ENCODE peak calls at places on chromosomes 7 and 10, in ten cellular contexts. One of them, this sample, is unnamed.

GRCh38 chr7:127392182-127392565 is 334 bp downstream of the ZNF800 start:
- DNase-seq in lower lobe of right lung: peak
- DNase-seq in mucosa of descending colon: peak
- DNase-seq in natural killer cell: peak
- DNase-seq in GM12865: peak
- DNase-seq in AG09309: peak
- DNase-seq in GM23338: peak
- DNase-seq in ovary: peak
- DNase-seq in dorsolateral prefrontal cortex: peak
- DNase-seq in thoracic aorta: peak
- DNase-seq in this sample: peak

GRCh38 chr10:111126981-111127848 is 50.4 kb downstream of the ADRA2A start:
- DNase-seq in lower lobe of right lung: no peak
- DNase-seq in mucosa of descending colon: no peak
- DNase-seq in natural killer cell: no peak
- DNase-seq in GM12865: no peak
- DNase-seq in AG09309: no peak
- DNase-seq in GM23338: no peak
- DNase-seq in ovary: no peak
- DNase-seq in dorsolateral prefrontal cortex: no peak
- DNase-seq in thoracic aorta: no peak
- DNase-seq in this sample: no peak

GRCh38 chr7:146090023-146090645 is 26.5 kb upstream of the CNTNAP2 start:
- DNase-seq in lower lobe of right lung: no peak
- DNase-seq in mucosa of descending colon: peak
- DNase-seq in natural killer cell: no peak
- DNase-seq in GM12865: peak
- DNase-seq in AG09309: no peak
- DNase-seq in GM23338: peak
- DNase-seq in ovary: no peak
- DNase-seq in dorsolateral prefrontal cortex: no peak
- DNase-seq in thoracic aorta: no peak
- DNase-seq in this sample: no peak

GRCh38 chr7:12747687-12748306 is 60.4 kb downstream of the ARL4A start:
- DNase-seq in lower lobe of right lung: no peak
- DNase-seq in mucosa of descending colon: no peak
- DNase-seq in natural killer cell: no peak
- DNase-seq in GM12865: no peak
- DNase-seq in AG09309: no peak
- DNase-seq in GM23338: no peak
- DNase-seq in ovary: no peak
- DNase-seq in dorsolateral prefrontal cortex: no peak
- DNase-seq in thoracic aorta: no peak
- DNase-seq in this sample: no peak

GRCh38 chr10:84574101-84574500 is 245.7 kb downstream of the CCSER2 start:
- DNase-seq in lower lobe of right lung: no peak
- DNase-seq in mucosa of descending colon: no peak
- DNase-seq in natural killer cell: no peak
- DNase-seq in GM12865: no peak
- DNase-seq in AG09309: no peak
- DNase-seq in GM23338: peak
- DNase-seq in ovary: no peak
- DNase-seq in dorsolateral prefrontal cortex: no peak
- DNase-seq in thoracic aorta: no peak
- DNase-seq in this sample: no peak

GRCh38 chr10:125343118-125343752 is 182.9 kb upstream of the CTBP2 start:
- DNase-seq in lower lobe of right lung: no peak
- DNase-seq in mucosa of descending colon: peak
- DNase-seq in natural killer cell: no peak
- DNase-seq in GM12865: peak
- DNase-seq in AG09309: no peak
- DNase-seq in GM23338: peak
- DNase-seq in ovary: no peak
- DNase-seq in dorsolateral prefrontal cortex: no peak
- DNase-seq in thoracic aorta: no peak
- DNase-seq in this sample: no peak

GRCh38 chr7:47540387-47541093 is 41.4 kb downstream of the TNS3 start:
- DNase-seq in lower lobe of right lung: no peak
- DNase-seq in mucosa of descending colon: no peak
- DNase-seq in natural killer cell: no peak
- DNase-seq in GM12865: no peak
- DNase-seq in AG09309: no peak
- DNase-seq in GM23338: no peak
- DNase-seq in ovary: no peak
- DNase-seq in dorsolateral prefrontal cortex: no peak
- DNase-seq in thoracic aorta: no peak
- DNase-seq in this sample: no peak

GRCh38 chr10:26621889-26622681 is 75.4 kb upstream of the PDSS1 start:
- DNase-seq in lower lobe of right lung: peak
- DNase-seq in mucosa of descending colon: peak
- DNase-seq in natural killer cell: no peak
- DNase-seq in GM12865: peak
- DNase-seq in AG09309: no peak
- DNase-seq in GM23338: peak
- DNase-seq in ovary: no peak
- DNase-seq in dorsolateral prefrontal cortex: no peak
- DNase-seq in thoracic aorta: no peak
- DNase-seq in this sample: no peak

GRCh38 chr10:104648421-104648820 is 7.3 kb downstream of the SORCS3 start:
- DNase-seq in lower lobe of right lung: no peak
- DNase-seq in mucosa of descending colon: no peak
- DNase-seq in natural killer cell: no peak
- DNase-seq in GM12865: no peak
- DNase-seq in AG09309: no peak
- DNase-seq in GM23338: no peak
- DNase-seq in ovary: no peak
- DNase-seq in dorsolateral prefrontal cortex: no peak
- DNase-seq in thoracic aorta: no peak
- DNase-seq in this sample: no peak

GRCh38 chr10:104650072-104650471 is 9.0 kb downstream of the SORCS3 start:
- DNase-seq in lower lobe of right lung: no peak
- DNase-seq in mucosa of descending colon: no peak
- DNase-seq in natural killer cell: no peak
- DNase-seq in GM12865: no peak
- DNase-seq in AG09309: no peak
- DNase-seq in GM23338: peak
- DNase-seq in ovary: no peak
- DNase-seq in dorsolateral prefrontal cortex: no peak
- DNase-seq in thoracic aorta: no peak
- DNase-seq in this sample: no peak
- TF ChIP-seq CTCF in lower lobe of right lung: no peak
- TF ChIP-seq CTCF in mucosa of descending colon: no peak
- TF ChIP-seq CTCF in natural killer cell: no peak
- TF ChIP-seq CTCF in GM12865: peak
- TF ChIP-seq CTCF in AG09309: peak
- TF ChIP-seq CTCF in GM23338: peak
- TF ChIP-seq CTCF in ovary: peak
- TF ChIP-seq CTCF in dorsolateral prefrontal cortex: peak
- TF ChIP-seq CTCF in thoracic aorta: no peak
- TF ChIP-seq CTCF in this sample: peak

GRCh38 chr10:12067336-12067735 is 1.4 kb upstream of the DHTKD1 start:
- DNase-seq in lower lobe of right lung: no peak
- DNase-seq in mucosa of descending colon: no peak
- DNase-seq in natural killer cell: no peak
- DNase-seq in GM12865: no peak
- DNase-seq in AG09309: peak
- DNase-seq in GM23338: no peak
- DNase-seq in ovary: no peak
- DNase-seq in dorsolateral prefrontal cortex: no peak
- DNase-seq in thoracic aorta: no peak
- DNase-seq in this sample: no peak

GRCh38 chr10:12073526-12073925 is 4.8 kb downstream of the DHTKD1 start:
- DNase-seq in lower lobe of right lung: no peak
- DNase-seq in mucosa of descending colon: no peak
- DNase-seq in natural killer cell: no peak
- DNase-seq in GM12865: no peak
- DNase-seq in AG09309: no peak
- DNase-seq in GM23338: no peak
- DNase-seq in ovary: no peak
- DNase-seq in dorsolateral prefrontal cortex: no peak
- DNase-seq in thoracic aorta: no peak
- DNase-seq in this sample: no peak

GRCh38 chr10:12063483-12063818 is 5.3 kb upstream of the DHTKD1 start:
- DNase-seq in lower lobe of right lung: no peak
- DNase-seq in mucosa of descending colon: no peak
- DNase-seq in natural killer cell: no peak
- DNase-seq in GM12865: no peak
- DNase-seq in AG09309: no peak
- DNase-seq in GM23338: no peak
- DNase-seq in ovary: no peak
- DNase-seq in dorsolateral prefrontal cortex: no peak
- DNase-seq in thoracic aorta: no peak
- DNase-seq in this sample: no peak

GRCh38 chr10:12062754-12063482 is 5.8 kb upstream of the DHTKD1 start:
- DNase-seq in lower lobe of right lung: no peak
- DNase-seq in mucosa of descending colon: no peak
- DNase-seq in natural killer cell: no peak
- DNase-seq in GM12865: no peak
- DNase-seq in AG09309: no peak
- DNase-seq in GM23338: no peak
- DNase-seq in ovary: no peak
- DNase-seq in dorsolateral prefrontal cortex: no peak
- DNase-seq in thoracic aorta: no peak
- DNase-seq in this sample: no peak

DNA sequence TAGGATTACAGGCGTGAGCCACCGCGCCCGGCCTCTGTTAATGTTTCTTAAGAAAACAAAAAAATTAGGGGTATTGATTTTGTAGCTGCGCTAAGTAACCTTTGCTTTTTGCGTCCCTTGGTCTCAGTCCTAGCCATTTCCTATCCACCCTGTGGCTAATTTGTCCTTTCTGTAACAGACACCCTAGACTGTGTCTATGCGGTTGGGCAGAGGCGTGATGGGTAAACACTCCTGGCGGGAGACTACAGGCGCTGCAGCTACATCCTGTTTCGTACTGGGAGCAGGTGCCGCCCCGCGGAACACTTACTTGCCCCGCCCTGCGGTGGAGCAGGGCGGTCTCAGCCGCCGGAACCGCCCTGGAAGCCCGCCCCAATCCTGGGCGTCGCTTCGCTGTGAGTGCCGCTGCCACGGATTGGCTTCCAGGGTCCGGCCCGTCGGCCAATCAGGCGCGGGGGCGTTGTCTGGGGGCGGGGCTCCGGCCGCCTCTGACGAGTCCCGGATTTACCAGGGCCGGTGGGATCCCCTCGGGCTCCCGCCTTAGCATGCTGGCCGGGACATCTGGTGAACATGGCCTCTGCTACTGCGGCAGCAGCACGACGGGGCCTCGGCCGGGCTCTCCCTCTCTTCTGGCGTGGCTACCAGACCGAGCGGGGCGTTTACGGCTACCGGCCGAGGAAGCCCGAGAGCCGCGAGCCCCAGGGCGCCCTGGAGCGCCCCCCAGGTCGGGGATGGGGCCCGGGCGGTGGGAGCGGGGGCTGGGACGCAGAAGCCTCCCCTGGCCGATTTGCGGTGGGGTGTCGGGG is at the start of gene DHTKD1:
- DNase-seq in lower lobe of right lung: peak
- DNase-seq in mucosa of descending colon: peak
- DNase-seq in natural killer cell: peak
- DNase-seq in GM12865: peak
- DNase-seq in AG09309: peak
- DNase-seq in GM23338: peak
- DNase-seq in ovary: peak
- DNase-seq in dorsolateral prefrontal cortex: peak
- DNase-seq in thoracic aorta: peak
- DNase-seq in this sample: peak
- TF ChIP-seq CTCF in lower lobe of right lung: peak
- TF ChIP-seq CTCF in mucosa of descending colon: peak
- TF ChIP-seq CTCF in natural killer cell: no peak
- TF ChIP-seq CTCF in GM12865: peak
- TF ChIP-seq CTCF in AG09309: peak
- TF ChIP-seq CTCF in GM23338: peak
- TF ChIP-seq CTCF in ovary: peak
- TF ChIP-seq CTCF in dorsolateral prefrontal cortex: peak
- TF ChIP-seq CTCF in thoracic aorta: peak
- TF ChIP-seq CTCF in this sample: peak

GRCh38 chr10:92545556-92545955 is 28.3 kb downstream of the IDE start:
- DNase-seq in lower lobe of right lung: no peak
- DNase-seq in mucosa of descending colon: no peak
- DNase-seq in natural killer cell: no peak
- DNase-seq in GM12865: no peak
- DNase-seq in AG09309: no peak
- DNase-seq in GM23338: no peak
- DNase-seq in ovary: no peak
- DNase-seq in dorsolateral prefrontal cortex: no peak
- DNase-seq in thoracic aorta: no peak
- DNase-seq in this sample: no peak

GRCh38 chr10:92547676-92548075 is 26.2 kb downstream of the IDE start:
- DNase-seq in lower lobe of right lung: no peak
- DNase-seq in mucosa of descending colon: no peak
- DNase-seq in natural killer cell: no peak
- DNase-seq in GM12865: no peak
- DNase-seq in AG09309: no peak
- DNase-seq in GM23338: no peak
- DNase-seq in ovary: no peak
- DNase-seq in dorsolateral prefrontal cortex: no peak
- DNase-seq in thoracic aorta: no peak
- DNase-seq in this sample: no peak

GRCh38 chr10:92553959-92554358 is 19.9 kb downstream of the IDE start:
- DNase-seq in lower lobe of right lung: no peak
- DNase-seq in mucosa of descending colon: no peak
- DNase-seq in natural killer cell: no peak
- DNase-seq in GM12865: no peak
- DNase-seq in AG09309: no peak
- DNase-seq in GM23338: no peak
- DNase-seq in ovary: no peak
- DNase-seq in dorsolateral prefrontal cortex: no peak
- DNase-seq in thoracic aorta: no peak
- DNase-seq in this sample: no peak

GRCh38 chr10:92552310-92552709 is 21.6 kb downstream of the IDE start:
- DNase-seq in lower lobe of right lung: no peak
- DNase-seq in mucosa of descending colon: no peak
- DNase-seq in natural killer cell: no peak
- DNase-seq in GM12865: peak
- DNase-seq in AG09309: no peak
- DNase-seq in GM23338: no peak
- DNase-seq in ovary: no peak
- DNase-seq in dorsolateral prefrontal cortex: no peak
- DNase-seq in thoracic aorta: no peak
- DNase-seq in this sample: no peak

GRCh38 chr10:92550924-92551323 is 23.0 kb downstream of the IDE start:
- DNase-seq in lower lobe of right lung: no peak
- DNase-seq in mucosa of descending colon: no peak
- DNase-seq in natural killer cell: no peak
- DNase-seq in GM12865: no peak
- DNase-seq in AG09309: no peak
- DNase-seq in GM23338: no peak
- DNase-seq in ovary: no peak
- DNase-seq in dorsolateral prefrontal cortex: no peak
- DNase-seq in thoracic aorta: no peak
- DNase-seq in this sample: no peak
- TF ChIP-seq CTCF in lower lobe of right lung: no peak
- TF ChIP-seq CTCF in mucosa of descending colon: no peak
- TF ChIP-seq CTCF in natural killer cell: no peak
- TF ChIP-seq CTCF in GM12865: no peak
- TF ChIP-seq CTCF in AG09309: no peak
- TF ChIP-seq CTCF in GM23338: no peak
- TF ChIP-seq CTCF in ovary: no peak
- TF ChIP-seq CTCF in dorsolateral prefrontal cortex: no peak
- TF ChIP-seq CTCF in thoracic aorta: no peak
- TF ChIP-seq CTCF in this sample: no peak

DNA sequence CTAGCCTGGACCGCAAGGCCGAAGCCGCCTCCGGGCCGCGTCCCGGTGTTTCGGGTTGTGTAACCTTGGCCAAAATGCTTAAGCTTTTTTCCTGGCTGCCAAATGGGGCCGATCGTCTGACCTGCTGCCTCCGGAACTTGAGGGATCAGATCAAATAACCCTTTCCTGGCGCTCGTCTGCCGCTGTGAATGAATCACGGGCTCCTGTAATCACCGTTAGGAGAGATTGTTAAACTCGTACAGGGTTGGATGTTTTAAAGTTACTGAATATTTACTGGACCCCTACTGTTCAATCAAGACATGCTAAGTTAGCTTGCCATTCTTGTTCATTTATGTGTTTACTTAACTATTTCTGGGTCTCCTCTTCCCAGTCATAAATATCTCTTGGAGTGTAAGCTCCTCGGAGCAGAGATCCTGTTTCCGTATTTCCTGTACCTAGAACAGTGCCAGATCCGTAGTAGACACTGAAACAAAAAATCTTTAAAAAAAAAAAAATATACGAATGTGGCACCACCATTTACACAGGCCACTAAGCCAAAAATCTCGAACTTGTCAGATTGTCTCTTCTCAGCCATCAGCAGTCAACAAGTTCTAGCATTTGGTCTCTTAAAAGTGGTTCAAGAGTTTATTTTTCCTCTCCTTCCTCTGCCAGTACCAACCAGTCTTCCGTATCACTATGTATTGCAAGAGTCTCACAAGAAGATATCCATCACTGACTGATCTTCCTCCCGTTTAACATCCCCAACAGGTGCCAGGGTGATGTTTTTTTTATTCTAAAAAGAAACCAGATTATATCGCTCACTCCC is 645 bp upstream of the TM9SF3 start:
- DNase-seq in lower lobe of right lung: no peak
- DNase-seq in mucosa of descending colon: peak
- DNase-seq in natural killer cell: no peak
- DNase-seq in GM12865: no peak
- DNase-seq in AG09309: peak
- DNase-seq in GM23338: peak
- DNase-seq in ovary: no peak
- DNase-seq in dorsolateral prefrontal cortex: no peak
- DNase-seq in thoracic aorta: no peak
- DNase-seq in this sample: no peak
- TF ChIP-seq CTCF in lower lobe of right lung: no peak
- TF ChIP-seq CTCF in mucosa of descending colon: no peak
- TF ChIP-seq CTCF in natural killer cell: no peak
- TF ChIP-seq CTCF in GM12865: no peak
- TF ChIP-seq CTCF in AG09309: no peak
- TF ChIP-seq CTCF in GM23338: no peak
- TF ChIP-seq CTCF in ovary: no peak
- TF ChIP-seq CTCF in dorsolateral prefrontal cortex: no peak
- TF ChIP-seq CTCF in thoracic aorta: no peak
- TF ChIP-seq CTCF in this sample: no peak